ENCODE peak calls at places on chromosomes 3 and 15, in five cellular contexts. One of them, this sample, is unnamed. For H3K4me1, the result is how much of the 10 kb centered on the place peaks cover.

GRCh38 chr3:50171540-50172301 is 16.6 kb downstream of the SEMA3F start:
- DNase-seq in left lung: no peak
- DNase-seq in right atrium auricular region: no peak
- DNase-seq in pancreas: peak
- DNase-seq in tibial artery: no peak
- DNase-seq in this sample: peak

GRCh38 chr15:50828610-50829206 is 63.2 kb upstream of the SPPL2A start:
- DNase-seq in left lung: no peak
- DNase-seq in right atrium auricular region: no peak
- DNase-seq in pancreas: no peak
- DNase-seq in tibial artery: no peak
- DNase-seq in this sample: peak

GRCh38 chr3:4716731-4717362 is 223.7 kb downstream of the ITPR1 start:
- DNase-seq in left lung: no peak
- DNase-seq in right atrium auricular region: no peak
- DNase-seq in pancreas: no peak
- DNase-seq in tibial artery: no peak
- DNase-seq in this sample: no peak

GRCh38 chr15:59448871-59449270 is 10.9 kb downstream of the FAM81A start:
- DNase-seq in left lung: no peak
- DNase-seq in right atrium auricular region: no peak
- DNase-seq in pancreas: no peak
- DNase-seq in tibial artery: no peak
- DNase-seq in this sample: no peak

GRCh38 chr3:13871791-13872190 is 8.1 kb downstream of the WNT7A start:
- DNase-seq in left lung: no peak
- DNase-seq in right atrium auricular region: no peak
- DNase-seq in pancreas: no peak
- DNase-seq in tibial artery: no peak
- DNase-seq in this sample: no peak

GRCh38 chr15:39287322-39288195 is 293.3 kb upstream of the THBS1 start:
- DNase-seq in left lung: no peak
- DNase-seq in right atrium auricular region: no peak
- DNase-seq in pancreas: no peak
- DNase-seq in tibial artery: no peak
- DNase-seq in this sample: no peak

GRCh38 chr3:193772389-193772788 is 179.4 kb downstream of the OPA1 start:
- DNase-seq in left lung: no peak
- DNase-seq in right atrium auricular region: no peak
- DNase-seq in pancreas: no peak
- DNase-seq in tibial artery: no peak
- DNase-seq in this sample: no peak

GRCh38 chr15:67290319-67290718 is 35.7 kb downstream of the IQCH start:
- DNase-seq in left lung: no peak
- DNase-seq in right atrium auricular region: no peak
- DNase-seq in pancreas: no peak
- DNase-seq in tibial artery: no peak
- DNase-seq in this sample: no peak

GRCh38 chr15:71747128-71748083 is 62.9 kb upstream of the NR2E3 start:
- DNase-seq in left lung: no peak
- DNase-seq in right atrium auricular region: no peak
- DNase-seq in pancreas: no peak
- DNase-seq in tibial artery: no peak
- DNase-seq in this sample: no peak

GRCh38 chr3:5006755-5007202 is 27.5 kb downstream of the BHLHE40 start:
- DNase-seq in left lung: no peak
- DNase-seq in right atrium auricular region: no peak
- DNase-seq in pancreas: no peak
- DNase-seq in tibial artery: no peak
- DNase-seq in this sample: no peak

GRCh38 chr15:48298914-48299313 is 32.3 kb upstream of the DUT start:
- DNase-seq in left lung: no peak
- DNase-seq in right atrium auricular region: no peak
- DNase-seq in pancreas: no peak
- DNase-seq in tibial artery: no peak
- DNase-seq in this sample: no peak
- H3K4me3 ChIP-seq in left lung: no peak
- H3K4me3 ChIP-seq in right atrium auricular region: no peak
- H3K4me3 ChIP-seq in pancreas: no peak
- H3K4me3 ChIP-seq in tibial artery: no peak
- H3K4me3 ChIP-seq in this sample: no peak

GRCh38 chr3:196502775-196503181 is 790 bp downstream of the RNF168 start:
- DNase-seq in left lung: peak
- DNase-seq in right atrium auricular region: peak
- DNase-seq in pancreas: peak
- DNase-seq in tibial artery: peak
- DNase-seq in this sample: peak

GRCh38 chr3:196499061-196499460 is 4.5 kb downstream of the RNF168 start:
- DNase-seq in left lung: no peak
- DNase-seq in right atrium auricular region: no peak
- DNase-seq in pancreas: no peak
- DNase-seq in tibial artery: no peak
- DNase-seq in this sample: peak

GRCh38 chr3:196504556-196504955 is 988 bp upstream of the RNF168 start:
- DNase-seq in left lung: no peak
- DNase-seq in right atrium auricular region: no peak
- DNase-seq in pancreas: no peak
- DNase-seq in tibial artery: no peak
- DNase-seq in this sample: no peak

GRCh38 chr3:196499807-196500524 is 3.6 kb downstream of the RNF168 start:
- DNase-seq in left lung: no peak
- DNase-seq in right atrium auricular region: no peak
- DNase-seq in pancreas: no peak
- DNase-seq in tibial artery: no peak
- DNase-seq in this sample: no peak

DNA sequence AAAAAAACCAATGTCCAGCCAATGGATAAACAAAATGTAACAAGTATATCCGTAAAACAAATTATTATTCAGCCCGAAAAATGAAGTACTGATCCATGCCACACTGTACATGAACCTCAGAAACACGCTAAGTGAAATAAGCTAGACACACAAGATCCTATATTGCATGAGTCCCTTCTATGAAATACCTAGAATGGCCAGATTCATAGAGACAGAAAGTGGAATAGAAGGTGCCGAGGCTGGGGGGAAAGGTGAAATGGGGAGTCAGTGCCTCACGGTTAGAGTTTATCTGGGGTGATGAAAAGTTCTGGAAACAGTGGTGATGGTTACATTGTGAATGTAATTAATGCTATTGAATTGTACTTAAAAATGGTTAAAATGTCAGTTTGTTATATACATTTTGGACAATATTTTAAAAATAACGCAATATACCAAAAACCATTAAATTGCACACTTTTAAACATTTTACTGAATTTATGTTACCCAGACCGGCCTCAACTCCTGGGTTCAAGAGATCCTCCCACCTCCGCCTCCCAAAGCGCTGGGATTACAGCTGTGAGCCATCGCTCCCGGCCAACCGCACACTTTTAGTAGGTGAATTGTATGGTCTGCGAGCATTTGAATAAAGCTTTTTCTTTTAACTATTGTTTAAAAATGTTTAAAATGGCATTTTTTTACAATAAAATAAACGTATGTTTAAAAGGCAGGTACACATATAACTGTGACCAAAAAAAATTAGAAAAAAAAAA is 2.1 kb downstream of the RNF168 start:
- DNase-seq in left lung: no peak
- DNase-seq in right atrium auricular region: no peak
- DNase-seq in pancreas: no peak
- DNase-seq in tibial artery: no peak
- DNase-seq in this sample: no peak
- H3K4me1 ChIP-seq in left lung: under half
- H3K4me1 ChIP-seq in right atrium auricular region: under half
- H3K4me1 ChIP-seq in pancreas: under half
- H3K4me1 ChIP-seq in tibial artery: under half
- H3K4me1 ChIP-seq in this sample: under half

GRCh38 chr3:128993461-128994172 is at the start of gene CFAP92:
- DNase-seq in left lung: peak
- DNase-seq in right atrium auricular region: peak
- DNase-seq in pancreas: peak
- DNase-seq in tibial artery: peak
- DNase-seq in this sample: peak
- H3K4me3 ChIP-seq in left lung: peak
- H3K4me3 ChIP-seq in right atrium auricular region: peak
- H3K4me3 ChIP-seq in pancreas: peak
- H3K4me3 ChIP-seq in tibial artery: peak
- H3K4me3 ChIP-seq in this sample: peak

DNA sequence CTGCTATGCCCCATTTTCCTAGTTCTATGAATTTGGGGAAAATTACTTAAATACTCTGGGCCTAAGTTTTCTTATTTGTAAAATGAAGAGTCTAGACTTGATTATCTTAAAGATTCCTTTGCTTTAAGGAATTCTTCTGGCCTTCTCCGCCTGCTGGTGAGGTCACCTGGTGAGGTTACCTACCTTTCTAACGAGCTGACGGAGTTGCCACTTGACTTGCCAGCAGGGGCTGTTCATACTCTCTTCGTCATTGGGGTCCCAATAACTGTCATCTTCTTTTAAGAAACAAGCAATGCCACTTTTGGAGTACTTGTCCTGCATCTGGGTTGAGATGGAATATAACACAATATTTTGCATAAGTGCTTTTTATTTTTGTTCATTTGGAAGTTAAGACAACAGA is 8.6 kb downstream of the TNFSF10 start:
- DNase-seq in left lung: no peak
- DNase-seq in right atrium auricular region: no peak
- DNase-seq in pancreas: no peak
- DNase-seq in tibial artery: no peak
- DNase-seq in this sample: no peak
- H3K4me1 ChIP-seq in left lung: half or more
- H3K4me1 ChIP-seq in right atrium auricular region: under half
- H3K4me1 ChIP-seq in pancreas: under half
- H3K4me1 ChIP-seq in tibial artery: under half
- H3K4me1 ChIP-seq in this sample: half or more

GRCh38 chr3:71565976-71566375 is 17.6 kb downstream of the FOXP1 start:
- DNase-seq in left lung: no peak
- DNase-seq in right atrium auricular region: no peak
- DNase-seq in pancreas: no peak
- DNase-seq in tibial artery: no peak
- DNase-seq in this sample: no peak
- H3K4me3 ChIP-seq in left lung: no peak
- H3K4me3 ChIP-seq in right atrium auricular region: no peak
- H3K4me3 ChIP-seq in pancreas: no peak
- H3K4me3 ChIP-seq in tibial artery: no peak
- H3K4me3 ChIP-seq in this sample: no peak

GRCh38 chr15:77483426-77483825 is 62.7 kb downstream of the HMG20A start:
- DNase-seq in left lung: no peak
- DNase-seq in right atrium auricular region: no peak
- DNase-seq in pancreas: no peak
- DNase-seq in tibial artery: no peak
- DNase-seq in this sample: no peak
- H3K4me1 ChIP-seq in left lung: half or more
- H3K4me1 ChIP-seq in right atrium auricular region: under half
- H3K4me1 ChIP-seq in pancreas: under half
- H3K4me1 ChIP-seq in tibial artery: under half
- H3K4me1 ChIP-seq in this sample: under half